ENCODE peak calls at places on chromosomes 3 and 15, in four cellular contexts. L, Q, T and P are unnamed samples. For H3K4me1 and H3K36me3, the result is how much of the 10 kb centered on the place peaks cover.

GRCh38 chr3:61637088-61638051 is 76.0 kb downstream of the PTPRG start:
- DNase-seq in L (no peak), Q (no peak), T (no peak), P (peak)

GRCh38 chr15:42138411-42138810 is 18.0 kb downstream of the PLA2G4F start:
- DNase-seq in L (no peak), Q (no peak), T (no peak), P (no peak)

GRCh38 chr3:150764607-150765366 is 1.8 kb upstream of the SIAH2 start:
- DNase-seq in L (no peak), Q (no peak), T (no peak), P (no peak)

GRCh38 chr3:133448478-133449122 is 48.7 kb downstream of the BFSP2 start:
- DNase-seq in L (no peak), Q (no peak), T (no peak), P (no peak)

GRCh38 chr3:129461461-129462146 is 21.6 kb downstream of the IFT122 start:
- DNase-seq in L (no peak), Q (peak), T (no peak), P (no peak)

GRCh38 chr3:149377408-149378111 is at the start of gene TM4SF1:
- DNase-seq in L (no peak), Q (peak), T (peak), P (peak)

GRCh38 chr3:49902511-49903345 is 945 bp downstream of the MST1R start:
- DNase-seq in L (no peak), Q (no peak), T (no peak), P (no peak)

GRCh38 chr15:74833376-74834107 is 7.1 kb downstream of the CPLX3 start:
- DNase-seq in L (no peak), Q (no peak), T (no peak), P (no peak)

GRCh38 chr3:19931180-19931692 is 2.8 kb downstream of the EFHB start:
- DNase-seq in L (no peak), Q (no peak), T (no peak), P (no peak)

GRCh38 chr3:194112120-194113106 is 23.5 kb upstream of the HES1 start:
- DNase-seq in L (no peak), Q (peak), T (no peak), P (no peak)

GRCh38 chr3:5194801-5195509 is 7.4 kb downstream of the EDEM1 start:
- DNase-seq in L (no peak), Q (peak), T (no peak), P (no peak)

GRCh38 chr3:15636028-15636709 is 34.6 kb downstream of the BTD start:
- DNase-seq in L (no peak), Q (peak), T (peak), P (no peak)

GRCh38 chr3:153311531-153311930 is 149.5 kb downstream of the RAP2B start:
- DNase-seq in L (no peak), Q (no peak), T (no peak), P (no peak)

GRCh38 chr15:59993950-59994401 is 10.1 kb upstream of the FOXB1 start:
- DNase-seq in L (peak), Q (no peak), T (no peak), P (no peak)

GRCh38 chr3:100954990-100955389 is 38.2 kb downstream of the ABI3BP start:
- DNase-seq in L (no peak), Q (peak), T (peak), P (no peak)

GRCh38 chr3:38345879-38346583 is 554 bp upstream of the XYLB start:
- DNase-seq in L (no peak), Q (no peak), T (no peak), P (no peak)
- H3K4me3 ChIP-seq in L (peak), Q (peak), T (peak), P (no peak)

DNA sequence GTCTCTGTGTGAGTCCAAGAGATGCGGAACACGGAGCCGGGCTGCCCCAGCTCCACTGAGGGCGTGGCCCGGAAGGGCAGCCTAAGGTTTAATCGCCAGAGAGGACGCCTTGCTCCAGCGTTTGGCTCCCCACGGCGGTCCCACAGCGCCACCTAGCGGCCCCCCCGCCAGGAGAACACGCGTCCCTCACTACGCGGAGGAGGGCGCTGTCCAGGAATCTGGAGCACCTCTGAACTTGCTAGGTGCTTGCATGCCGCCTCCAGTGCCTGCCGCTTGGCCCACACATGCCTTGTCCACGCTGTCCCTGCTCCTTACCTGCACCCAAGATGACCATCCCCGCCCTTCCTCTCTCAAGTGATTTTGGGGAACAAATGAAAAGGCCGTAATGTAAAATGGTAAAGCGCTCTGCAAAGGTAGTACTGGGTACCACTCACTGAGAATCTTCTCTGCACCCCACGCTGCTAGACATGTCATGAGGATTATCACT is 14.4 kb upstream of the MRPS22 start:
- DNase-seq in L (peak), Q (peak), T (peak), P (peak)
- H3K4me1 ChIP-seq in L (under half), Q (under half), T (under half), P (under half)

GRCh38 chr3:9689757-9690156 is 13.9 kb upstream of the CPNE9 start:
- DNase-seq in L (no peak), Q (no peak), T (no peak), P (no peak)
- H3K36me3 ChIP-seq in L (under half), Q (under half), T (under half), P (under half)

GRCh38 chr15:29569533-29570092 is 252.7 kb downstream of the TJP1 start:
- DNase-seq in L (peak), Q (no peak), T (no peak), P (no peak)

GRCh38 chr15:29570121-29570930 is 251.9 kb downstream of the TJP1 start:
- DNase-seq in L (peak), Q (no peak), T (no peak), P (no peak)

GRCh38 chr15:29570931-29571727 is 251.1 kb downstream of the TJP1 start:
- DNase-seq in L (peak), Q (peak), T (no peak), P (peak)

GRCh38 chr15:29573197-29573838 is 248.9 kb downstream of the TJP1 start:
- DNase-seq in L (no peak), Q (no peak), T (no peak), P (no peak)

DNA sequence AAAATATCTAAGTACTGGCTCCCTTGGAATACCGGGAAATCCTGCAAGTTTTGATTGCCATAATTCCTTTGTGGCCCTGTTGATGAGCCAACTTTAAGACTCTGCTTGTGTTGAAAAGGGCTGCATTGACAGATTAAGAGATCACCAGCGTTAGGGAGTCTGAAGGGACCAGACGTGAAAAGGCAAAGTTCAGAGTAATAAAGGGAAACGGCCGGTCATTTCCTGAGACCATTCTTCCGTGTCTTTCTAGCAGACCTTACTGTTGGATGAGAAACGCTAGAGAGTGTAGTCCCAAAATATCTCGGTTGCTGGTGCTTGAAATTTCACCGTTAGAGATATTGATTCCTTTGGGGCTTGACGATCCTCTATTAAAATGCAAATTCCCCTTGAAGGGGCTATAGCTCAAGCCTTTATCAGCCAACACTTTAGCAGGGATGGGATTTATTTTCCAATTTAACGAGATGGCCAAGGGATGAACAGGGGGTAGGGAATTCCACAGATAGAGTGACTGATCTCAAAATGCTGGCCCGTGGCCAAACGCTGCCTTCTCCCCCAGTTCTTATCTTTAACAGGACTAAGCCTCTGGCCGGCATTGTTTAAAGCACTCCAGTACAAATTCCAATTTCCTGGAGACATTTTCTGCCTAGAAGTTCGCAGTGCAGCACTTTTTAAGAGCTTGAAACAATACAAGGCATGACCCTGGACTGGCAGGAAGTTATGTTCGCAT is 250.4 kb downstream of the TJP1 start:
- DNase-seq in L (peak), Q (peak), T (no peak), P (peak)
- H3K4me3 ChIP-seq in L (peak), Q (no peak), T (no peak), P (no peak)

GRCh38 chr3:158104346-158105020 is 1.7 kb downstream of the SHOX2 start:
- DNase-seq in L (no peak), Q (no peak), T (no peak), P (peak)

GRCh38 chr3:158106773-158107461 is 697 bp upstream of the SHOX2 start:
- DNase-seq in L (peak), Q (no peak), T (no peak), P (peak)

GRCh38 chr3:158103956-158104338 is 2.3 kb downstream of the SHOX2 start:
- DNase-seq in L (peak), Q (no peak), T (no peak), P (peak)

GRCh38 chr3:158105710-158106438 is at the start of gene SHOX2:
- DNase-seq in L (peak), Q (no peak), T (peak), P (peak)

DNA sequence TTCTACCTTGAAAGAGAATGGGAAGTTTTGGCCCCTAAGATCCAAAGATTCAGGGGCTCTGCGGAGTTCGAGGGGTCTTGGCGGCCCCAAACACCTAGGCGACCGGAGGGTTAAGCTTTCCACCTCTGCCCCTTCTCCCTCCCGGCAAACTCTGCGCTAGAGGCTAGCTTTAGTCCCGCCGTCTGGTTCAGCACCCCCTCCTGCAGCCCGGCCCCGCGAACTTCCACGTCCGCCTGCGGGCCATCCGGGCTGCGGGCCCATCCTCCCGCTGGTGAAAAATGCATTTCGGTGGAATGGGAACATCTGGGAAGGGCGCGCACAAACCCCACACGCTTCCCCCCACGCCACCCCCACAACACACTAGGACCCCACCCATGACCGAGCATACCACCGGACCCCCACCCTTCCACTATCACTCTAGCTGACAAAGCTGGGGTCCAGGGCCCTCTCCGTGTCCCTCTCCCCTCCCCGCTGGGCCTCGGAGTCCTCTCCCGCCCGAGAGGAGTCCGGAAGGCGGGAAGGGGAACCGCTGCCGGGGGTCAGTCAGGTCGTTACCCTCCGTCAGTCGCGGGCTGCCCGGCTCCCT is 1.0 kb downstream of the SHOX2 start:
- DNase-seq in L (peak), Q (no peak), T (no peak), P (peak)
- H3K4me1 ChIP-seq in L (under half), Q (under half), T (under half), P (under half)

GRCh38 chr3:37742574-37743212 is 119.0 kb upstream of the CTDSPL start:
- DNase-seq in L (no peak), Q (no peak), T (no peak), P (no peak)

GRCh38 chr3:37745079-37745478 is 116.6 kb upstream of the CTDSPL start:
- DNase-seq in L (no peak), Q (no peak), T (no peak), P (no peak)

GRCh38 chr3:37742121-37742520 is 119.6 kb upstream of the CTDSPL start:
- DNase-seq in L (no peak), Q (no peak), T (no peak), P (no peak)

GRCh38 chr3:37743974-37744373 is 117.7 kb upstream of the CTDSPL start:
- DNase-seq in L (no peak), Q (no peak), T (no peak), P (no peak)

DNA sequence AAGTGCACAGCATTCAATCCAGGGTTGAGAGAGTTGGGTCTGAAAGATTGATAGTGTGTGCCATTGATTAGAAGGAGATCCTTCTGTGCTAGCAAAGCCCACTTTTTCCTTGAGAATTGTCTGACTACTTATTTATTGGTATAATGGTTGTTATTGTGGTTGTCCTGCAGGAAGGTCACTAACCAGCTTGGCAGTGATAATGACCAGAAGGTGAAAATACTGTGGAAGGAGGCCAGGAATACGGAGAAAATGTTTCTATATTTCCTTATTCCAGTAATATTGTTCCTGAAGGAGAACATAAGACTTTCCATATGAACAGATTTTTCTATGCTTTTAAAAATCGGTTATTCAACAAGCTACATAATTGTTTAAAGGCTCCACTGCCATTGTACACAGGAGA is 115.8 kb upstream of the CTDSPL start:
- DNase-seq in L (no peak), Q (no peak), T (no peak), P (no peak)
- H3K36me3 ChIP-seq in L (under half), Q (under half), T (under half), P (under half)

GRCh38 chr15:99487337-99487730 is 78.5 kb upstream of the MEF2A start:
- DNase-seq in L (no peak), Q (no peak), T (no peak), P (no peak)
- H3K4me3 ChIP-seq in L (peak), Q (no peak), T (peak), P (no peak)

DNA sequence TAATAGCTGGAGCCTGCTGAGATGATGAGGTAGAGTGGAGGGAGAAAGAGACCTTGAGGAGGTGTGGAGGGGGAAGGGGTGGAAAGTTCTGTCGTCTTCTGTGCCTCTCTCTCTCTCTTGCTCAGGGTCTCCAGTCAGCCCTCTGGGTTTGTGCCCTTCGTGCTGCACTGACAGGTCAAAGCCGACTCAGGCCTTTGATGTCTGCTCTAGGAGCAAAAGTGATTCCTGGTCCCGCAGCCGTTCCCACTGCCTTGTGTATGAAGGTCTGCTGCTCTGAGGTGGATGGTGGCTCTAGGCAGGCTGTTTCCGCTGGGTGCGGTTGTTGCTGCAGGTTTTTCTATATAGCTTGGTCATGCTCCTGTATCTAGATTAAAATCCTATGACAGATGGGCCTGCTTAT is 89.4 kb downstream of the IGF1R start:
- DNase-seq in L (no peak), Q (no peak), T (no peak), P (no peak)
- H3K4me1 ChIP-seq in L (under half), Q (under half), T (under half), P (under half)

GRCh38 chr3:179591313-179591712 is 13.1 kb downstream of the MRPL47 start:
- DNase-seq in L (no peak), Q (no peak), T (no peak), P (no peak)
- H3K36me3 ChIP-seq in L (under half), Q (half or more), T (under half), P (half or more)